ENCODE peak calls at places on chromosome 12, in nine cellular contexts. B, Q, J, I, Z, K, W, A and T are unnamed samples.

GRCh38 chr12:68530965-68531364 is 79.7 kb upstream of the RAP1B start:
- DNase-seq in A (no peak), W (no peak), Q (no peak), I (peak), Z (no peak), K (no peak), B (no peak), J (peak), T (no peak)

GRCh38 chr12:122184522-122184921 is 1.6 kb downstream of the LRRC43 start:
- DNase-seq in B (no peak), Q (no peak), A (no peak), W (no peak), J (no peak), Z (no peak), K (no peak), I (no peak), T (no peak)

GRCh38 chr12:59046763-59047534 is 126.6 kb upstream of the LRIG3 start:
- DNase-seq in A (no peak), Q (no peak), I (no peak), W (no peak), J (no peak), K (no peak), B (no peak), Z (no peak), T (no peak)

GRCh38 chr12:29220632-29221336 is 71.7 kb downstream of the FAR2 start:
- DNase-seq in W (no peak), Q (no peak), Z (no peak), K (no peak), J (no peak), A (no peak), B (no peak), I (no peak), T (no peak)

GRCh38 chr12:32868885-32869284 is 27.7 kb downstream of the PKP2 start:
- DNase-seq in I (no peak), Z (no peak), Q (no peak), J (no peak), A (no peak), W (no peak), K (no peak), B (no peak), T (no peak)

GRCh38 chr12:128043317-128043716 is 223.7 kb upstream of the TMEM132C start:
- DNase-seq in Z (no peak), J (no peak), I (no peak), W (no peak), B (no peak), A (no peak), Q (no peak), K (no peak), T (no peak)

GRCh38 chr12:19301688-19302640 is 137.3 kb upstream of the AEBP2 start:
- DNase-seq in W (no peak), J (no peak), I (no peak), A (no peak), Z (no peak), B (no peak), K (no peak), Q (no peak), T (no peak)

GRCh38 chr12:89890191-89890590 is 181.6 kb upstream of the ATP2B1 start:
- DNase-seq in W (no peak), J (no peak), Z (no peak), B (no peak), Q (no peak), K (no peak), I (no peak), A (no peak), T (no peak)

GRCh38 chr12:119334459-119335170 is at the start of gene CCDC60:
- DNase-seq in Z (no peak), I (no peak), A (no peak), J (no peak), K (no peak), B (peak), Q (no peak), W (no peak), T (no peak)

GRCh38 chr12:55742719-55743130 is at the start of gene GDF11:
- DNase-seq in W (peak), Z (peak), A (no peak), K (peak), Q (peak), J (peak), B (peak), I (peak), T (peak)

GRCh38 chr12:1914116-1914911 is 4.1 kb downstream of the CACNA2D4 start:
- DNase-seq in K (no peak), J (no peak), I (peak), A (no peak), Q (no peak), B (peak), W (no peak), Z (no peak), T (no peak)

GRCh38 chr12:52082668-52082987 is 3.1 kb downstream of the SMIM41 start:
- DNase-seq in J (no peak), B (no peak), Q (no peak), K (no peak), Z (no peak), A (no peak), W (peak), I (no peak), T (no peak)

GRCh38 chr12:59736786-59737185 is 141.0 kb downstream of the SLC16A7 start:
- DNase-seq in W (no peak), Z (no peak), I (no peak), Q (no peak), J (no peak), K (peak), A (no peak), B (no peak), T (no peak)

GRCh38 chr12:26121841-26122680 is 2.8 kb downstream of the BHLHE41 start:
- DNase-seq in Z (no peak), Q (no peak), W (no peak), J (peak), A (no peak), B (peak), I (no peak), K (no peak), T (peak)